ENCODE peak calls at places on chromosomes 11 and 22, in seven cellular contexts. P is lower lobe of right lung, D is IMR-90, Z is osteoblast, I is fibroblast of lung, E is uterus, R is GM23248. H is an unnamed sample.

GRCh38 chr11:45086526-45086925 is 59.9 kb upstream of the PRDM11 start:
- DNase-seq in P (no peak), D (no peak), Z (no peak), I (no peak), E (no peak), R (no peak), H (no peak)

GRCh38 chr11:64540426-64540825 is 50.6 kb upstream of the SLC22A12 start:
- DNase-seq in P (peak; percentile 24), D (no peak), Z (no peak), I (no peak), E (no peak), R (no peak), H (no peak)

GRCh38 chr22:43476341-43476740 is 64.5 kb downstream of the MPPED1 start:
- DNase-seq in P (no peak), D (no peak), Z (no peak), I (no peak), E (no peak), R (no peak), H (no peak)

GRCh38 chr22:17390087-17390486 is 20.8 kb downstream of the CECR2 start:
- DNase-seq in P (no peak), D (no peak), Z (no peak), I (no peak), E (no peak), R (no peak), H (no peak)

GRCh38 chr11:1075341-1075911 is 752 bp downstream of the MUC2 start:
- DNase-seq in P (peak; percentile 41), D (no peak), Z (peak; percentile 85), I (no peak), E (peak; percentile 13), R (no peak), H (peak; percentile 62)

GRCh38 chr22:28548411-28548810 is 131.2 kb downstream of the TTC28 start:
- DNase-seq in P (no peak), D (no peak), Z (no peak), I (no peak), E (no peak), R (no peak), H (no peak)

GRCh38 chr22:25475554-25476022 is 88.9 kb upstream of the GRK3 start:
- DNase-seq in P (no peak), D (peak; percentile 72), Z (peak; percentile 73), I (peak; percentile 48), E (no peak), R (peak; percentile 46), H (peak; percentile 72)

GRCh38 chr22:36864454-36865215 is 3.8 kb downstream of the NCF4 start:
- DNase-seq in P (no peak), D (no peak), Z (no peak), I (no peak), E (no peak), R (no peak), H (peak; percentile 49)

GRCh38 chr11:1082728-1083620 is 8.3 kb downstream of the MUC2 start:
- DNase-seq in P (peak; percentile 41), D (no peak), Z (peak; percentile 82), I (no peak), E (no peak), R (no peak), H (peak; percentile 57)

GRCh38 chr11:72842126-72842525 is 27.9 kb downstream of the ATG16L2 start:
- DNase-seq in P (no peak), D (no peak), Z (peak; percentile 37), I (no peak), E (no peak), R (no peak), H (no peak)

GRCh38 chr11:74494916-74495315 is 1.4 kb upstream of the LIPT2 start:
- DNase-seq in P (no peak), D (no peak), Z (no peak), I (no peak), E (no peak), R (no peak), H (no peak)

GRCh38 chr11:118897721-118898310 is 14.1 kb downstream of the CXCR5 start:
- DNase-seq in P (no peak), D (no peak), Z (peak; percentile 75), I (no peak), E (no peak), R (no peak), H (peak; percentile 56)

GRCh38 chr22:40685406-40685805 is 6.1 kb downstream of the MCHR1 start:
- DNase-seq in P (no peak), D (no peak), Z (no peak), I (no peak), E (no peak), R (no peak), H (no peak)

GRCh38 chr11:16170448-16170847 is 185.9 kb downstream of the SOX6 start:
- DNase-seq in P (no peak), D (no peak), Z (no peak), I (no peak), E (no peak), R (no peak), H (no peak)

GRCh38 chr22:38641476-38641875 is 14.7 kb downstream of the FAM227A start:
- DNase-seq in P (no peak), D (no peak), Z (no peak), I (no peak), E (no peak), R (no peak), H (no peak)

GRCh38 chr11:44325698-44326097 is 15.8 kb upstream of the ALX4 start:
- DNase-seq in P (no peak), D (no peak), Z (no peak), I (no peak), E (no peak), R (no peak), H (no peak)

GRCh38 chr11:128472128-128473110 is 114.9 kb downstream of the ETS1 start:
- DNase-seq in P (no peak), D (peak; percentile 79), Z (peak; percentile 63), I (peak; percentile 47), E (no peak), R (peak; percentile 67), H (no peak)

GRCh38 chr11:32643526-32643925 is 59.9 kb downstream of the EIF3M start:
- DNase-seq in P (no peak), D (peak; percentile 28), Z (no peak), I (peak; percentile 43), E (no peak), R (peak; percentile 46), H (no peak)

GRCh38 chr11:120663142-120663541 is 151.6 kb downstream of the GRIK4 start:
- DNase-seq in P (no peak), D (no peak), Z (no peak), I (no peak), E (no peak), R (no peak), H (no peak)

GRCh38 chr11:16891964-16892363 is 122.2 kb downstream of the PLEKHA7 start:
- DNase-seq in P (no peak), D (peak; percentile 70), Z (peak; percentile 75), I (peak; percentile 21), E (no peak), R (peak; percentile 28), H (no peak)

GRCh38 chr11:9639099-9639498 is 24.8 kb upstream of the SWAP70 start:
- DNase-seq in P (peak; percentile 53), D (no peak), Z (no peak), I (no peak), E (no peak), R (no peak), H (no peak)

GRCh38 chr11:77175021-77175842 is 47.2 kb downstream of the MYO7A start:
- DNase-seq in P (no peak), D (no peak), Z (no peak), I (no peak), E (no peak), R (no peak), H (peak; percentile 75)
- H3K4me1 ChIP-seq in P (no peaks in the 10 kb centered on the region), D (no peaks in the 10 kb centered on the region), Z (no peaks in the 10 kb centered on the region), I (no peaks in the 10 kb centered on the region), E (no peaks in the 10 kb centered on the region), R (no peaks in the 10 kb centered on the region), H (no peaks in the 10 kb centered on the region)

GRCh38 chr11:134907636-134908035 is 495.6 kb upstream of the B3GAT1 start:
- DNase-seq in P (no peak), D (no peak), Z (no peak), I (no peak), E (no peak), R (no peak), H (no peak)
- H3K4me1 ChIP-seq in P (no peaks in the 10 kb centered on the region), D (no peaks in the 10 kb centered on the region), Z (no peaks in the 10 kb centered on the region), I (no peaks in the 10 kb centered on the region), E (no peaks in the 10 kb centered on the region), R (no peaks in the 10 kb centered on the region), H (no peaks in the 10 kb centered on the region)

DNA sequence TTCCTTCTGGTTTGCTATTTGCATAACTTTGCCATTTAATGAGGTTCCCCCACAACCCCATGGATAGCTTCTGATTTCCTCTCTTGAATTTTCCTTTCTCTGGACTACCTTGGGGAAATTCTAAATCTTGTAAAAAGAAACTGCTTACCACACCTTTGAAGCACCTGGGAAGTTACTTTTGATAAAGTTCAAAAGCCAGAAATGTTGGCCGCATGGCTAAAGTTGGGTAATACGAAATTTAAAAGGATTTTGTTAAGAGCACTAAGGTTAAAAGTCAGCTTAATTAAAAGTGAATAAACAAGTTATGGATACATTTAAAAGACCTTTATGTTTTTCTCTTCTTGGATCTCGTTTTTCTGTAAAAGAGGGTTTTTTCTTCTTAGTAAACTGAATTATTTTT is 5.5 kb downstream of the CASP4 start:
- DNase-seq in P (no peak), D (no peak), Z (no peak), I (no peak), E (no peak), R (no peak), H (no peak)
- H3K4me1 ChIP-seq in P (peaks cover 43% of the 10 kb centered on the region), D (peaks cover 3% of the 10 kb centered on the region), Z (peaks cover 10% of the 10 kb centered on the region), I (no peaks in the 10 kb centered on the region), E (no peaks in the 10 kb centered on the region), R (peaks cover 20% of the 10 kb centered on the region), H (no peaks in the 10 kb centered on the region)

GRCh38 chr11:67374571-67375276 is 1.3 kb upstream of the CLCF1 start:
- DNase-seq in P (no peak), D (no peak), Z (peak; percentile 92), I (no peak), E (peak; percentile 42), R (peak; percentile 65), H (no peak)

GRCh38 chr11:67372232-67372992 is 986 bp downstream of the CLCF1 start:
- DNase-seq in P (peak; percentile 67), D (no peak), Z (peak; percentile 81), I (no peak), E (peak; percentile 56), R (peak; percentile 48), H (peak; percentile 73)

GRCh38 chr11:67372993-67373915 is at the start of gene CLCF1:
- DNase-seq in P (peak; percentile 81), D (peak; percentile 81), Z (peak; percentile 97), I (peak; percentile 79), E (peak; percentile 82), R (peak; percentile 94), H (peak; percentile 90)

GRCh38 chr11:67375320-67376021 is 2.1 kb upstream of the CLCF1 start:
- DNase-seq in P (no peak), D (no peak), Z (peak; percentile 48), I (no peak), E (peak; percentile 20), R (no peak), H (no peak)

DNA sequence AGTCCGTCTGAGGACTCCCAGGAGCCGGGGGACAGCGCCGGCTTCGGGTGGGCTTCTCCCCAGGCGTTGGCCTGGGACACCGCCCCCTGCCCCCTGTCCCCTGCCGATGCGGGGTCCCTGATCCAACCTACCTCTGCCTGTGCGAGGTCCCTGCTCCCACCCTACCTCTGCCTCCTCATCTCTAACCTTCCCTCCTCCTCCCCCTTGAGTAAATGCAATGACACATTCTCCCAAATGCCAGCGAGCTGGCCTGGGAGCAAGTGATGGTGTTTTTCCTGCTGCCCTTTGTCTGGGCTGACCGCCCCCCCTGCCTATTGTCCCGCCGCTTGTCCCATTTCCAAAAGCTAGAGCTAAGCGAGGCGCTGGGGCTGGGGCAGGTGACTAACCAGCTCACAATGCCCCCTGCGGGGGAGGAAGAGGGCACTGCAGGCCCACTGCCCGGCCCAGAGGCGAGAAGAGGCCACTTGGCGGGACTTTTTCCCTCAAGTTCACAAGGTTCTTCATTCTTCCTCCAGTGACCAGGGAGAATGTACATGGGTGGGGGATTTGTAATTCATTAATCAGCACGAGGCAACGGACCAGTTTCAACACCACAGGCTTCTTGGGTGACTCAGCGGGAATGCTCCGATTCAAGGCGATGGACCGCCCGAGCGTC is 645 bp upstream of the CLCF1 start:
- DNase-seq in P (peak; percentile 89), D (peak; percentile 96), Z (peak; percentile 99), I (peak; percentile 98), E (peak; percentile 83), R (peak; percentile 99), H (peak; percentile 92)
- H3K4me1 ChIP-seq in P (peaks cover 47% of the 10 kb centered on the region), D (peaks cover 43% of the 10 kb centered on the region), Z (peaks cover 55% of the 10 kb centered on the region), I (peaks cover 44% of the 10 kb centered on the region), E (no peaks in the 10 kb centered on the region), R (peaks cover 47% of the 10 kb centered on the region), H (peaks cover 64% of the 10 kb centered on the region)